ENCODE peak calls at places on chromosomes 3 and 15, in four cellular contexts. U is HepG2, X is H1, E is K562. V is an unnamed sample.

GRCh38 chr3:178513539-178514410 is 22.5 kb upstream of the KCNMB2 start:
- DNase-seq in E (no peak), U (no peak), X (no peak), V (no peak)

GRCh38 chr3:11719406-11720219 is 75.9 kb upstream of the VGLL4 start:
- DNase-seq in E (peak), U (peak), X (peak), V (no peak)

GRCh38 chr15:30885814-30886213 is 17.9 kb upstream of the FAN1 start:
- DNase-seq in E (no peak), X (no peak), U (peak), V (no peak)

GRCh38 chr3:11613851-11614491 is 29.7 kb downstream of the VGLL4 start:
- DNase-seq in E (no peak), U (no peak), X (no peak), V (no peak)

GRCh38 chr3:23071306-23071705 is 131.8 kb upstream of the UBE2E2 start:
- DNase-seq in X (no peak), U (no peak), E (no peak), V (no peak)

GRCh38 chr15:89442671-89443307 is 53.6 kb downstream of the RHCG start:
- DNase-seq in U (peak), X (peak), E (peak), V (no peak)

GRCh38 chr15:63151665-63152064 is 5.6 kb downstream of the RPS27L start:
- DNase-seq in U (no peak), E (no peak), X (no peak), V (no peak)

GRCh38 chr3:71930056-71930991 is 145.4 kb upstream of the PROK2 start:
- DNase-seq in E (peak), X (peak), U (peak), V (no peak)

GRCh38 chr3:48614044-48614443 is 4.6 kb upstream of the UQCRC1 start:
- DNase-seq in X (no peak), U (peak), E (no peak), V (no peak)

GRCh38 chr3:55157736-55158135 is 229.9 kb upstream of the LRTM1 start:
- DNase-seq in E (no peak), X (no peak), U (no peak), V (no peak)

GRCh38 chr15:32866486-32867312 is 148.9 kb downstream of the GREM1 start:
- DNase-seq in U (peak), E (no peak), X (no peak), V (no peak)

GRCh38 chr3:113468536-113468935 is 27.2 kb upstream of the CFAP44 start:
- DNase-seq in E (no peak), X (no peak), U (no peak), V (no peak)

GRCh38 chr3:104412608-104413580 is 953.8 kb upstream of the ALCAM start:
- DNase-seq in E (no peak), X (no peak), U (no peak), V (no peak)

GRCh38 chr3:112984485-112984884 is 6.3 kb upstream of the GTPBP8 start:
- DNase-seq in U (peak), X (no peak), E (no peak), V (no peak)

GRCh38 chr3:17742837-17743659 is 617 bp upstream of the TBC1D5 start:
- DNase-seq in X (no peak), U (no peak), E (peak), V (no peak)

GRCh38 chr3:9403463-9403862 is 6.0 kb downstream of the SETD5 start:
- DNase-seq in U (no peak), E (no peak), X (no peak), V (no peak)

GRCh38 chr15:38084289-38084688 is 149.8 kb downstream of the TMCO5A start:
- DNase-seq in U (no peak), E (no peak), X (no peak), V (peak)

DNA sequence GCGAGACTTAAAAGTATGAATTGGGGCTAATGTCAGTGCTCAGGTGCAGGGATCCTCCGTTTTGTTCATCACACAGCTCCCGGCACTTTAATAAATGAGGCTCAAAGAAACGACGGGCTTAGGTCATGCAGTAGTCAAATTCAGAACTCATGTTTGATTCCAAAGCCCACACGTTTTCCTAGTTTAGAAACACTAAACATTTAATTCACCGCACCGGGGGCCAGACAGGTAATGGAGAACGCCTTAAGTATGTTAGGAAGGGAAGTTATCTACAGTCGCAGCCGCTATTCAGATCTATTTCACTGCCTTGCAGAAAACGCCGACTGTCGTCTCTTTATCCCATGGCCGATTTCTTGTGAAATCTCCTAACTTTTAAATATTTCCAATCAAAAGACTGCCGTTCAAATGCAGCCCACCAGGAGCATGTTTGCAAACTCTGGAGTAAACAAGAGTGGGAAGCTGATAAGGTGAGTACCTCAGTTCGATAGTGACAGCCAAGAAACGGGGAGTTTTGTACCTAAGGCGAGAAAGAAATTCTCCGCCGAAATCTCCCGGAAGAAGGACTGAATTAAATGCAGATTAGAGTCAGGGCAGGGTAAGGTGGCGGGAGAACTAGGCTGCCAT is 569 bp downstream of the HIGD2B start:
- DNase-seq in X (no peak), U (peak), E (no peak), V (no peak)
- TF ChIP-seq HDAC6 in X (no peak), U (no peak), E (no peak), V (no peak)

GRCh38 chr15:64443747-64444621 is 16.4 kb upstream of the ZNF609 start:
- DNase-seq in X (no peak), U (peak), E (peak), V (no peak)
- TF ChIP-seq HDAC6 in X (no peak), U (no peak), E (no peak), V (no peak)

DNA sequence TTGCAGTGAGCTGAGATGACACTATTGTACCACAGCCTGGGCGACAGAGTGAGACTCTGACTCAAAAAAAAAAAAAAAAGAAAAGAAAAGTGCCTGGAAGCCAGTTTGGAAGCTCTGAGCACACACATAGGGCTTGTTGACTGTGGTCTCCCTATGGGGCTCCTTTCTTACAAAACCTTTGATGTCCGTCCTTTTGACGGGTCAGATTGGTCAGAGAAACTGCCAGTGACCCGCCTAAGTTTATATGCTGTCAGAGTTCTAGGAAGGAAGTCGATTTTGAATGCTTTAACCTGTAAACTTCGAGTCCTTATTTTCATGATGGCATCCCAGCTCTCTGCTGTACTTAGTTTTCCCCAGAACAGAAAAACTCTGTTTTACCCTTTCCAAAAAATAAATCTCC is 72.0 kb downstream of the LMLN start:
- DNase-seq in U (no peak), E (no peak), X (no peak), V (no peak)
- TF ChIP-seq HDAC6 in U (no peak), E (no peak), X (no peak), V (no peak)

GRCh38 chr15:91369823-91370222 is 269.8 kb downstream of the SV2B start:
- DNase-seq in U (no peak), X (no peak), E (no peak), V (no peak)
- TF ChIP-seq HDAC6 in U (no peak), X (no peak), E (no peak), V (no peak)

V was measured in GM12878.